ENCODE peak calls at places on chromosomes 11 and 22, in four cellular contexts. G, Z, K and J are unnamed samples.

GRCh38 chr11:117201906-117202305 is 2.7 kb downstream of the TAGLN start:
- DNase-seq in K (no peak), G (no peak), Z (no peak), J (no peak)

GRCh38 chr11:61120865-61121831 is 18.9 kb downstream of the CD5 start:
- DNase-seq in Z (no peak), G (no peak), K (no peak), J (no peak)

GRCh38 chr22:30054764-30055069 is 25.5 kb upstream of the HORMAD2 start:
- DNase-seq in G (no peak), Z (no peak), K (no peak), J (no peak)

GRCh38 chr11:31882951-31883392 is 71.8 kb upstream of the PAX6 start:
- DNase-seq in Z (no peak), K (peak; percentile 46), G (no peak), J (no peak)

GRCh38 chr11:64088159-64089026 is 52.7 kb downstream of the FLRT1 start:
- DNase-seq in K (no peak), G (no peak), Z (no peak), J (peak; percentile 77)

GRCh38 chr11:72951193-72951592 is 137.0 kb downstream of the ATG16L2 start:
- DNase-seq in G (no peak), Z (no peak), K (peak; percentile 11), J (peak; percentile 72)

GRCh38 chr11:103619480-103619879 is 417.0 kb upstream of the DDI1 start:
- DNase-seq in G (no peak), Z (no peak), K (no peak), J (no peak)

GRCh38 chr11:66864172-66864901 is 7.5 kb downstream of the LRFN4 start:
- DNase-seq in Z (no peak), G (no peak), K (no peak), J (no peak)

GRCh38 chr11:111399187-111400031 is 20.3 kb upstream of the POU2AF1 start:
- DNase-seq in G (no peak), K (no peak), Z (no peak), J (no peak)

GRCh38 chr22:19011075-19011474 is 75.0 kb upstream of the PRODH start:
- DNase-seq in K (no peak), Z (no peak), G (no peak), J (no peak)

GRCh38 chr11:134142536-134142935 is 73.7 kb downstream of the JAM3 start:
- DNase-seq in Z (no peak), G (no peak), K (peak; percentile 43), J (no peak)

GRCh38 chr22:19989725-19990067 is 26.9 kb downstream of the ARVCF start:
- DNase-seq in Z (no peak), K (no peak), G (no peak), J (no peak)

GRCh38 chr11:34525098-34525497 is 11.5 kb upstream of the ELF5 start:
- DNase-seq in K (no peak), Z (no peak), G (no peak), J (no peak)

GRCh38 chr22:46464296-46464695 is 73.1 kb downstream of the CELSR1 start:
- DNase-seq in Z (no peak), K (no peak), G (no peak), J (no peak)

GRCh38 chr11:117876341-117877119 is at the start of gene FXYD6:
- DNase-seq in Z (no peak), G (no peak), K (no peak), J (peak; percentile 85)

GRCh38 chr11:74611369-74611861 is 19.0 kb downstream of the POLD3 start:
- DNase-seq in G (no peak), Z (no peak), K (peak; percentile 56), J (no peak)

GRCh38 chr22:20405931-20406685 is 12.2 kb downstream of the ZNF74 start:
- DNase-seq in G (no peak), K (no peak), Z (no peak), J (peak; percentile 81)

GRCh38 chr11:96213500-96213899 is 129.5 kb downstream of the MAML2 start:
- DNase-seq in Z (no peak), G (no peak), K (peak; percentile 87), J (no peak)

GRCh38 chr22:50218153-50218995 is 17.6 kb downstream of the SELENOO start:
- DNase-seq in Z (no peak), G (no peak), K (no peak), J (peak; percentile 84)

GRCh38 chr22:23608583-23608982 is 23.5 kb downstream of the DRICH1 start:
- DNase-seq in Z (no peak), G (no peak), K (peak; percentile 21), J (no peak)

GRCh38 chr22:24427500-24428164 is at the start of gene ADORA2A:
- DNase-seq in K (no peak), Z (no peak), G (peak; percentile 87), J (peak; percentile 82)

GRCh38 chr11:102664001-102664752 is 39.0 kb upstream of the MMP20 start:
- DNase-seq in G (peak; percentile 15), K (peak; percentile 17), Z (no peak), J (no peak)

GRCh38 chr22:30947821-30948454 is 20.6 kb downstream of the MORC2 start:
- DNase-seq in G (no peak), K (peak; percentile 34), Z (no peak), J (no peak)

GRCh38 chr11:99015634-99016454 is 4.9 kb upstream of the CNTN5 start:
- DNase-seq in G (no peak), Z (no peak), K (peak; percentile 27), J (no peak)

GRCh38 chr11:97201743-97202612 is 812.2 kb downstream of the JRKL start:
- DNase-seq in K (no peak), G (no peak), Z (no peak), J (no peak)